ENCODE peak calls at places on chromosomes 12 and 14, in five cellular contexts. V is ovary, X is hepatocyte, L is HCT116, D is A549. A is an unnamed sample. For H3K4me1 and H3K9me3, the result is how much of the 10 kb centered on the place peaks cover.

GRCh38 chr12:47067176-47067575 is 12.2 kb upstream of the PCED1B start:
- DNase-seq in V (no peak), X (no peak), L (no peak), D (no peak), A (no peak)

GRCh38 chr12:103962493-103962892 is 3.2 kb upstream of the TDG start:
- DNase-seq in V (no peak), X (no peak), L (no peak), D (no peak), A (no peak)

GRCh38 chr14:64209428-64210165 is 84.6 kb downstream of the ESR2 start:
- DNase-seq in V (peak), X (no peak), L (no peak), D (no peak), A (no peak)

GRCh38 chr12:46209165-46209564 is 59.7 kb downstream of the SLC38A1 start:
- DNase-seq in V (no peak), X (no peak), L (no peak), D (no peak), A (no peak)

GRCh38 chr12:117042171-117042809 is 56.9 kb downstream of the TESC start:
- DNase-seq in V (no peak), X (peak), L (no peak), D (peak), A (peak)

GRCh38 chr12:7923241-7924236 is 12.4 kb downstream of the SLC2A3 start:
- DNase-seq in V (no peak), X (no peak), L (no peak), D (no peak), A (no peak)

GRCh38 chr12:109432842-109433304 is 44.2 kb downstream of the KCTD10 start:
- DNase-seq in V (peak), X (peak), L (peak), D (peak), A (peak)

GRCh38 chr14:101229666-101230065 is 326.1 kb upstream of the RTL1 start:
- DNase-seq in V (no peak), X (no peak), L (no peak), D (no peak), A (no peak)

GRCh38 chr12:11746024-11746771 is 96.7 kb downstream of the ETV6 start:
- DNase-seq in V (no peak), X (no peak), L (no peak), D (no peak), A (no peak)

GRCh38 chr12:6089041-6089823 is 35.2 kb downstream of the VWF start:
- DNase-seq in V (no peak), X (peak), L (peak), D (no peak), A (no peak)

GRCh38 chr12:46770501-46771183 is 55.2 kb downstream of the SLC38A4 start:
- DNase-seq in V (no peak), X (peak), L (no peak), D (no peak), A (no peak)

GRCh38 chr12:112170376-112170775 is 45.0 kb downstream of the TRAFD1 start:
- DNase-seq in V (no peak), X (no peak), L (no peak), D (peak), A (peak)

GRCh38 chr12:98332626-98333025 is 182.8 kb upstream of the TMPO start:
- DNase-seq in V (no peak), X (no peak), L (no peak), D (no peak), A (no peak)

GRCh38 chr14:101221549-101222160 is 318.1 kb upstream of the RTL1 start:
- DNase-seq in V (no peak), X (peak), L (no peak), D (no peak), A (no peak)

GRCh38 chr12:64616221-64616620 is 5.9 kb downstream of the RASSF3 start:
- DNase-seq in V (no peak), X (no peak), L (no peak), D (no peak), A (no peak)

GRCh38 chr14:65179918-65180724 is 77.8 kb upstream of the MAX start:
- DNase-seq in V (peak), X (no peak), L (peak), D (peak), A (no peak)

GRCh38 chr12:112705037-112705632 is 86.4 kb upstream of the RPH3A start:
- DNase-seq in V (no peak), X (no peak), L (no peak), D (no peak), A (peak)

GRCh38 chr14:104432611-104433231 is 146.8 kb upstream of the C14orf180 start:
- DNase-seq in V (no peak), X (no peak), L (no peak), D (no peak), A (no peak)

GRCh38 chr12:106508966-106509365 is 73.8 kb upstream of the RFX4 start:
- DNase-seq in V (no peak), X (no peak), L (no peak), D (no peak), A (no peak)

GRCh38 chr14:38203929-38204716 is 3.6 kb upstream of the SSTR1 start:
- DNase-seq in V (no peak), X (no peak), L (no peak), D (no peak), A (no peak)

GRCh38 chr12:77493311-77493710 is 337.4 kb upstream of the NAV3 start:
- DNase-seq in V (no peak), X (no peak), L (no peak), D (no peak), A (no peak)

GRCh38 chr14:67251573-67252226 is 10.5 kb downstream of the PALS1 start:
- DNase-seq in V (no peak), X (no peak), L (no peak), D (no peak), A (no peak)

GRCh38 chr12:4134833-4135597 is 138.5 kb upstream of the CCND2 start:
- DNase-seq in V (no peak), X (no peak), L (no peak), D (no peak), A (no peak)

GRCh38 chr12:101407054-101407437 is 526 bp downstream of the ARL1 start:
- DNase-seq in V (no peak), X (peak), L (no peak), D (no peak), A (no peak)

GRCh38 chr14:96165493-96166474 is 38.9 kb upstream of the BDKRB2 start:
- DNase-seq in V (no peak), X (no peak), L (no peak), D (no peak), A (no peak)

GRCh38 chr12:46267618-46268348 is 1.1 kb downstream of the SLC38A1 start:
- DNase-seq in V (peak), X (peak), L (no peak), D (no peak), A (no peak)

GRCh38 chr14:101899263-101899662 is 65.1 kb upstream of the DYNC1H1 start:
- DNase-seq in V (no peak), X (no peak), L (no peak), D (no peak), A (no peak)

GRCh38 chr14:22629357-22629756 is 14.8 kb downstream of the OR6J1 start:
- DNase-seq in V (no peak), X (no peak), L (no peak), D (no peak), A (no peak)

GRCh38 chr14:22627506-22628263 is 16.5 kb downstream of the OR6J1 start:
- DNase-seq in V (no peak), X (no peak), L (no peak), D (no peak), A (no peak)

GRCh38 chr14:22630066-22630465 is 14.1 kb downstream of the OR6J1 start:
- DNase-seq in V (no peak), X (no peak), L (no peak), D (no peak), A (no peak)

GRCh38 chr14:22623047-22623446 is 21.1 kb downstream of the OR6J1 start:
- DNase-seq in V (no peak), X (no peak), L (no peak), D (no peak), A (no peak)

DNA sequence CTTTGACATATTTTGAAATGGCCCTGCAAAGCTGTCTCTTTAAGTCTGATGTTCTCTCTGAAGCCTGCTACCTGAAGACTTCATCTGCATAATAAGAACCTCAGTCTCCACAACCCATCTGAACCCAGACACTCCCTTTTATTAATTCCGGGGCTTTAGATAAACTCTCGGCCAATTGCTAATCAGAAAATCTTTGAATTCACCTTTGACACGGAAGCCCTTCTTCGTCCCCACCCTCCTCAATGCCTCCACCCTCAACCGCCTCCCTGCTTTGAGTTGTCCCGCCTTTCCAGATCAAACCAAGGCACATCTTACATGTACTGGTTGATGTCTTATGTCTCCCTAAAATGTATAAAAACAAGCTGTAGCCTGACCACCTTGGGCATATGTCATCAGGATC is 17.6 kb downstream of the OR6J1 start:
- DNase-seq in V (no peak), X (no peak), L (no peak), D (no peak), A (no peak)
- H3K4me1 ChIP-seq in V (under half), X (under half), L (under half), D (under half), A (under half)

GRCh38 chr12:133203344-133204263 is 22.3 kb downstream of the ZNF268 start:
- DNase-seq in V (no peak), X (no peak), L (no peak), D (no peak), A (no peak)
- H3K9me3 ChIP-seq in V (under half), X (half or more), L (half or more), D (half or more), A (under half)

DNA sequence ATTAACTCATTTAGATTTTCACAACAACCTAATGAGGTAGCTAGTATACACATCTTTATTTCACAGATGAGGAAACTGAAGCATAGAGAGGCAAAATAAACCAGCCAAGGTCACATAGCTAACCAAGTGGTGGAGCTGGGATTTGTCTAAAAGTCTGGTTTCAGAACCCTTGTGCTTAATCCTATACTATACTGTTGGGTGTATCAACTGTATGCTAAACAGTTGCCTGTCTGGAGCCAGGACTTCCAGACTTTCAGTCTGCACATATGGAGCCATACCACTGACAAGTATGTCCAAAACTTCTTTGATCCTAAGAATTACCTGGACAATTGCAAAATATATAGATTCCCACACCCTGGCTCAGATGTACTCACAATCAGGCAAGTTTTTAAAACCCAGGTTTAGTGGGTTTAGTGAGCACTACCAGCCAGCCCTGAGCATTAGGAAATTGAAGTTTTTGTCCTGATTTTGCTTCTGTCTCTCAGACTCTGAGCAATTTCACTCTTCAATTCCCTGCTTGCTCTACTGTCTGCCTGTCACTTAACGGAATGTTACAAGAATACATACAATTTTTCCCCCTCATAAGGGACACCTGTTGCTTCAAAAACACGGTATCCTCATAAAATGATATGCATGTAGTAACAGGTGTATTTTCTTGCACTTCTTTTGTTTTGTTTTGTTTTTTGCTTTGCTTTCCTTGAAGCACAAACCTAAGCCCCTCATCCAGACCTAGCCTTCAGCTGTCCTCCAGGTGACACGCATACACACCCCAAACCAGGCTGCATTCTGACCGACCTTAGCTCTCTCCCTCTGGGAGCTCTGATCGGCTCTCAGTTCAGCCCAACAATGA is 9.6 kb upstream of the SALL2 start:
- DNase-seq in V (no peak), X (no peak), L (no peak), D (no peak), A (no peak)
- H3K4me1 ChIP-seq in V (under half), X (under half), L (under half), D (under half), A (under half)

GRCh38 chr12:131025939-131026702 is 72.4 kb downstream of the ADGRD1 start:
- DNase-seq in V (no peak), X (no peak), L (no peak), D (no peak), A (no peak)
- H3K9me3 ChIP-seq in V (under half), X (under half), L (under half), D (under half), A (under half)

GRCh38 chr14:89188492-89188891 is 228.5 kb downstream of the FOXN3 start:
- DNase-seq in V (no peak), X (no peak), L (no peak), D (no peak), A (no peak)

GRCh38 chr14:89184952-89185351 is 232.1 kb downstream of the FOXN3 start:
- DNase-seq in V (no peak), X (no peak), L (no peak), D (no peak), A (no peak)

GRCh38 chr14:89185919-89186849 is 230.8 kb downstream of the FOXN3 start:
- DNase-seq in V (no peak), X (peak), L (peak), D (no peak), A (peak)

GRCh38 chr14:89186850-89187376 is 230.1 kb downstream of the FOXN3 start:
- DNase-seq in V (peak), X (no peak), L (no peak), D (no peak), A (peak)

DNA sequence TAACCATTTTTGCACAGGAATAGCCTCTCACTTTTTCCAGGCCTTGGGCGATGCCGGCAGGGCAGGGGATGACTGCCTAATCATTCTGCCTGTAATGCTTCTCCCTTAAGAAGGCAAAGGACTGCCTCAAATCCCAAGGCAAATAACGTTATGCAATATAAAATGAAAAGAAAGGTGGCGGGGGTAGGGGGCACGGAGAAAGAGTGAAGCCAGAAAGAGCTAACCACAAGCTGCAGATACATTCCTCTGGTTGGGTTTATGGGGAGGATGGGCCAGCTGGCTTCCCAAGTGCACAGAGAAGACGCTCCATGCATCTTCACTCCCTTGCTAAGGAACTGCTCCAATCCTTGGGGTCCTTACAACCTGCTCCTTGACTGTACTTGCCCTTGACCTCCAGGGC is 229.5 kb downstream of the FOXN3 start:
- DNase-seq in V (no peak), X (no peak), L (no peak), D (no peak), A (no peak)
- H3K4me1 ChIP-seq in V (under half), X (under half), L (under half), D (under half), A (under half)